ENCODE peak calls at places on chromosomes 16 and 17, in nine cellular contexts. G is adrenal gland, Z is heart left ventricle, B is left ventricle myocardium inferior, F is fibroblast of lung, V is A549, H is Panc1, A is left lung, I is stomach. Q is an unnamed sample. For H3K4me1, the result is how much of the 10 kb centered on the place peaks cover.

GRCh38 chr17:27181935-27182334 is 112.0 kb upstream of the WSB1 start:
- DNase-seq in F (no peak), A (no peak), Z (no peak), G (no peak), V (no peak), H (no peak), I (no peak), B (no peak), Q (no peak)

GRCh38 chr16:77273815-77274214 is 74.6 kb downstream of the SYCE1L start:
- DNase-seq in Z (no peak), H (no peak), B (no peak), I (no peak), F (peak), A (no peak), V (no peak), G (no peak), Q (no peak)

GRCh38 chr16:13113786-13114185 is 212.4 kb downstream of the SHISA9 start:
- DNase-seq in A (no peak), G (no peak), Z (no peak), F (no peak), V (no peak), H (no peak), B (no peak), I (no peak), Q (no peak)

GRCh38 chr17:8392274-8392673 is 5.4 kb downstream of the RNF222 start:
- DNase-seq in F (no peak), H (no peak), V (no peak), G (peak), I (no peak), B (no peak), A (no peak), Z (no peak), Q (no peak)

GRCh38 chr16:9134739-9135138 is 43.3 kb downstream of the HAPSTR1 start:
- DNase-seq in F (peak), B (no peak), V (peak), H (no peak), I (peak), A (no peak), G (peak), Z (peak), Q (no peak)

GRCh38 chr16:19851476-19851875 is 33.2 kb downstream of the GPRC5B start:
- DNase-seq in V (no peak), B (no peak), F (no peak), A (no peak), Z (no peak), I (no peak), H (no peak), G (peak), Q (no peak)

GRCh38 chr16:14455577-14455976 is 174.5 kb downstream of the PARN start:
- DNase-seq in V (peak), F (peak), A (no peak), Z (no peak), G (no peak), I (no peak), H (no peak), B (no peak), Q (no peak)

GRCh38 chr17:9837551-9838471 is 12.1 kb downstream of the GLP2R start:
- DNase-seq in V (peak), H (no peak), Z (peak), B (peak), G (peak), F (peak), I (no peak), A (no peak), Q (no peak)

GRCh38 chr17:60231234-60231633 is 81.5 kb downstream of the CA4 start:
- DNase-seq in V (peak), H (no peak), G (no peak), F (peak), I (no peak), Z (no peak), B (no peak), A (no peak), Q (no peak)

GRCh38 chr17:8103549-8103948 is 14.8 kb downstream of the ALOXE3 start:
- DNase-seq in B (no peak), A (no peak), G (peak), I (peak), F (no peak), V (no peak), Z (no peak), H (no peak), Q (no peak)

GRCh38 chr16:2871926-2872325 is 11.1 kb upstream of the FLYWCH2 start:
- DNase-seq in B (no peak), H (no peak), A (peak), G (no peak), Z (no peak), I (no peak), V (no peak), F (no peak), Q (no peak)

GRCh38 chr16:7390974-7391373 is 58.3 kb downstream of the RBFOX1 start:
- DNase-seq in G (no peak), H (no peak), Z (no peak), F (no peak), V (no peak), A (no peak), B (no peak), I (no peak), Q (no peak)

GRCh38 chr16:54347961-54348360 is 61.4 kb upstream of the IRX3 start:
- DNase-seq in F (no peak), H (no peak), G (no peak), Z (no peak), B (no peak), A (no peak), V (no peak), I (no peak), Q (no peak)

GRCh38 chr16:79833559-79833958 is 233.0 kb upstream of the MAF start:
- DNase-seq in A (no peak), I (no peak), Z (no peak), B (no peak), G (no peak), V (no peak), F (no peak), H (no peak), Q (no peak)

GRCh38 chr17:35568561-35568960 is 7.9 kb upstream of the SLFN14 start:
- DNase-seq in Z (no peak), A (no peak), H (no peak), F (peak), I (no peak), V (peak), G (peak), B (no peak), Q (no peak)

GRCh38 chr16:78045865-78046581 is 23.7 kb downstream of the CLEC3A start:
- DNase-seq in G (peak), B (peak), F (peak), I (peak), V (peak), H (no peak), A (peak), Z (peak), Q (peak)

GRCh38 chr16:7421578-7421977 is 88.9 kb downstream of the RBFOX1 start:
- DNase-seq in I (no peak), V (no peak), A (no peak), F (no peak), B (no peak), Z (no peak), H (no peak), G (no peak), Q (no peak)

GRCh38 chr17:82230627-82231311 is 1.9 kb downstream of the SLC16A3 start:
- DNase-seq in F (peak), H (no peak), A (peak), V (peak), G (peak), Z (peak), B (peak), I (peak), Q (no peak)

GRCh38 chr17:81909966-81910839 is 996 bp downstream of the PCYT2 start:
- DNase-seq in F (no peak), B (no peak), V (no peak), G (no peak), A (no peak), H (no peak), Z (no peak), I (peak), Q (no peak)

GRCh38 chr17:1049446-1050225 is 52.7 kb downstream of the TIMM22 start:
- DNase-seq in F (no peak), Z (no peak), V (no peak), H (no peak), A (peak), G (no peak), B (peak), I (no peak), Q (no peak)

GRCh38 chr16:11303405-11304138 is 22.4 kb upstream of the PRM1 start:
- DNase-seq in H (no peak), V (no peak), Z (no peak), B (no peak), G (no peak), A (no peak), F (no peak), I (peak), Q (peak)

GRCh38 chr16:50402298-50402895 is 33.6 kb upstream of the BRD7 start:
- DNase-seq in V (no peak), Z (no peak), F (no peak), I (no peak), H (no peak), G (no peak), B (no peak), A (no peak), Q (no peak)

GRCh38 chr17:8807070-8807550 is 7.9 kb upstream of the MFSD6L start:
- DNase-seq in I (no peak), F (no peak), V (no peak), G (no peak), H (no peak), B (no peak), A (no peak), Z (no peak), Q (no peak)

GRCh38 chr17:77593081-77593480 is 365.4 kb upstream of the TNRC6C start:
- DNase-seq in F (no peak), H (no peak), Z (no peak), G (no peak), I (no peak), B (no peak), V (no peak), A (no peak), Q (peak)

GRCh38 chr17:50514936-50515702 is 6.9 kb downstream of the MYCBPAP start:
- DNase-seq in Z (no peak), B (peak), V (no peak), F (peak), I (no peak), H (no peak), G (peak), A (peak), Q (peak)

GRCh38 chr16:74607967-74608356 is 1.0 kb upstream of the GLG1 start:
- DNase-seq in I (no peak), B (no peak), Z (no peak), V (no peak), H (no peak), G (no peak), F (no peak), A (no peak), Q (no peak)

GRCh38 chr17:74815671-74816370 is 39.7 kb upstream of the NAT9 start:
- DNase-seq in B (no peak), A (no peak), H (no peak), V (no peak), G (no peak), I (no peak), Z (no peak), F (no peak), Q (no peak)

GRCh38 chr17:7841309-7841621 is 7.2 kb downstream of the KDM6B start:
- DNase-seq in Z (no peak), V (no peak), H (no peak), F (no peak), I (no peak), A (no peak), B (no peak), G (no peak), Q (no peak)

GRCh38 chr17:78476149-78476548 is 97.7 kb downstream of the PGS1 start:
- DNase-seq in Z (no peak), B (no peak), H (no peak), I (no peak), F (no peak), V (no peak), A (peak), G (no peak), Q (no peak)

GRCh38 chr17:43021739-43022512 is at the start of gene VAT1:
- DNase-seq in I (peak), A (peak), H (no peak), V (peak), Z (peak), F (peak), B (peak), G (peak), Q (peak)

GRCh38 chr17:82769041-82769440 is 17.2 kb downstream of the TBCD start:
- DNase-seq in F (no peak), Z (no peak), I (no peak), V (no peak), A (no peak), H (no peak), G (no peak), B (no peak), Q (no peak)

GRCh38 chr17:3592216-3592860 is 16.9 kb downstream of the TRPV1 start:
- DNase-seq in A (no peak), G (no peak), V (no peak), I (no peak), F (no peak), B (no peak), Z (no peak), H (no peak), Q (no peak)

GRCh38 chr16:11354733-11355574 is 9.7 kb downstream of the RMI2 start:
- DNase-seq in B (no peak), G (peak), V (no peak), F (peak), A (no peak), Z (no peak), H (no peak), I (no peak), Q (no peak)

DNA sequence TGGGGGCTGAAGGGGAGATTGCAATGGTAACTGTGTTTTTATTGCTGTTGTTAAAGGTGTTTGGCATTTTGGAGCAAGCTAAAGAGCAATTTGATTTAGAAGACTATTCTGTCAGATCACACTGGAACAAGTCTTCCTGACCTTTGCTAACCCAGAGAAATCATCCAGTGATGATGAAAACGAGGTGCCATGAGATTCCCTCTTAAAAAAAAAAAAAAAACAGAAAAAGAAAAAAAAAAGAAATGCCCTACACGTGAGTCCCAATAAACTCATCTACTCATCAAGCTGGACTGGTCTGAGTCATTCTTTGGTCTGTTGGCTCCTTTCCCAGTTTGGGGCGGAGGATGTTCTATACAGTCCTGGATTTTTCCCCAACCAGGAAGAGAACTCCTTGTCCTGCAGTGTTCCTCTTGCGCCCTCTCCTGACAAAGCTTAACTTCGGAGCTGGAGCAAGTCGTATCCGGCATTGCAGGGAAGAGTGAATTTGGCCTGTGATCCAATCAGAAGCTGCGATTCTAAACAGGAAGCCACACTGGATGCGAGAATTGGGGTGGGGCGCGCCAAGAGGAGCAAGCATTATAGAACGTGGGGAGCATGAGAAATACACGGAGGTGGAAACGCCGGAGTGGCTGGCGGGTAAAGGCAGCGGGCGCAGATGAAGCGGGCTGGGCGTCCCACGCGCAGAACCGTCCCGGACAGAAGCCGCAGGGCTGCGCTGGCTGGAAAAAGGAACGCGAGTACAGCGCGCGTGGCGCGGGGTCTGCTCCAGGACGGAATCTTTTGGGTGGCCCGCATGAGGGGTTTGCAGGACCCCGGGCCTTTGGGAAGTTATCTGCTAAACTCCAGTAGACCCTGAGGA is 22.4 kb upstream of the CRYM start:
- DNase-seq in A (peak), Z (peak), H (peak), F (peak), B (peak), I (peak), G (peak), V (peak), Q (peak)
- H3K27ac ChIP-seq in A (peak), Z (peak), H (peak), F (peak), B (peak), I (peak), G (peak), V (peak), Q (peak)

GRCh38 chr17:44543905-44544523 is 13.3 kb upstream of the FZD2 start:
- DNase-seq in B (no peak), F (no peak), V (no peak), G (no peak), H (no peak), Z (no peak), A (no peak), I (no peak), Q (no peak)
- H3K4me1 ChIP-seq in B (under half), F (under half), V (half or more), G (under half), H (under half), Z (under half), A (under half), I (under half), Q (under half)

DNA sequence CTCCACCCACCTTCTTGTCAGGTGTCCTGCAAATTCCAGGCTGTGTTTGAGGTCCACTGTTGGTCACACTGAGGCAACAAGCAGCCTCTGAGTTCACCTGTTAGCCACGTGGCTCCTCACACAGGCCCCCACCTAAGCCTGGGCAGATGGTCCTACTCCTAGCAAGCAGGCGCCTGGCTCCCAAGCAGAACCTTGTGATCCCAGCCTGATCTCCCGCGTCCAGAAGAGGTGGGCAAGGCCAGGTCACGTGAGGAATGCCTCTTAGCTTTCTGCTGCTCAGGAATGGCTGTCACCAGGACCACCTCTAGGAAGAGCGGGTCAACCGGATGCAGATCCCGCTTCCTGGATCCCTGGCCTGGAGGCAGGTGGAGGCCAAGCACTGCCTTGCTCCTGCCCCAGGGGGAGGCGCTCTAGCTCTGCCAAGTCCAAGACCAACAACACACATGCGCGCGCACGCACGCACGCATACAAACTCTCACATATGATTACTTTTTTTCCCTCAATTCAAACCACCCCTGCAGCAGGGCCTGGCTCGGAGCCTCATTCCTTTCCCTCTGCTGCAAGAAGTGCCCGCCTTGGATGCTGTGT is 9.5 kb downstream of the CYB561 start:
- DNase-seq in I (peak), A (peak), B (no peak), G (no peak), F (no peak), Z (no peak), V (peak), H (no peak), Q (no peak)
- TF ChIP-seq CTCF in I (no peak), A (no peak), B (peak), G (no peak), F (no peak), Z (peak), V (peak), H (peak), Q (no peak)

GRCh38 chr16:27624154-27625049 is 74.5 kb downstream of the KATNIP start:
- DNase-seq in Z (no peak), V (no peak), G (no peak), F (no peak), B (no peak), A (no peak), H (no peak), I (no peak), Q (no peak)
- H3K27ac ChIP-seq in Z (no peak), V (no peak), G (no peak), F (no peak), B (peak), A (no peak), H (no peak), I (no peak), Q (no peak)

DNA sequence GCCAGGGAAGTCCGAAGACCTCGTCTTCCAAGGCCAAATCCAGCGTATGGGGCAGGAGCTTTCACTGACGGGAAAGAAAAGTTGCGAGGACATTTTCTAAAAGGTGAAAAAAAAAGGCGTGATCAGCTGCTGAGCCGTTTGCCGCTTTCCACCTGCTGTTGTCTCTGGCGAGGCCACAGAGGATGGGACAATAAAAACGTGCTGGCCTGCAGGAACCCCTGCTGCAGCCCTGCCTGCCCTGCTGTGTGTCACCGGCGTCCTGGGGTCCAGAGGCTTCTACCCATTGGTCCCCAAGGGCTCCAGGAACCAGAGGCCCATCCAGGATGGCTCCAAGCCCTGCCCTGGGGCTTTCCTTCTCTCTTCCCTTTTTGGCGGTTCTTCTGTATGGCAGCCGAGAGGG is 28.1 kb upstream of the GSE1 start:
- DNase-seq in V (no peak), G (no peak), A (no peak), Z (no peak), I (no peak), F (no peak), B (no peak), H (no peak), Q (no peak)
- H3K4me1 ChIP-seq in V (under half), G (under half), A (half or more), Z (under half), I (under half), F (under half), B (under half), H (under half), Q (under half)

DNA sequence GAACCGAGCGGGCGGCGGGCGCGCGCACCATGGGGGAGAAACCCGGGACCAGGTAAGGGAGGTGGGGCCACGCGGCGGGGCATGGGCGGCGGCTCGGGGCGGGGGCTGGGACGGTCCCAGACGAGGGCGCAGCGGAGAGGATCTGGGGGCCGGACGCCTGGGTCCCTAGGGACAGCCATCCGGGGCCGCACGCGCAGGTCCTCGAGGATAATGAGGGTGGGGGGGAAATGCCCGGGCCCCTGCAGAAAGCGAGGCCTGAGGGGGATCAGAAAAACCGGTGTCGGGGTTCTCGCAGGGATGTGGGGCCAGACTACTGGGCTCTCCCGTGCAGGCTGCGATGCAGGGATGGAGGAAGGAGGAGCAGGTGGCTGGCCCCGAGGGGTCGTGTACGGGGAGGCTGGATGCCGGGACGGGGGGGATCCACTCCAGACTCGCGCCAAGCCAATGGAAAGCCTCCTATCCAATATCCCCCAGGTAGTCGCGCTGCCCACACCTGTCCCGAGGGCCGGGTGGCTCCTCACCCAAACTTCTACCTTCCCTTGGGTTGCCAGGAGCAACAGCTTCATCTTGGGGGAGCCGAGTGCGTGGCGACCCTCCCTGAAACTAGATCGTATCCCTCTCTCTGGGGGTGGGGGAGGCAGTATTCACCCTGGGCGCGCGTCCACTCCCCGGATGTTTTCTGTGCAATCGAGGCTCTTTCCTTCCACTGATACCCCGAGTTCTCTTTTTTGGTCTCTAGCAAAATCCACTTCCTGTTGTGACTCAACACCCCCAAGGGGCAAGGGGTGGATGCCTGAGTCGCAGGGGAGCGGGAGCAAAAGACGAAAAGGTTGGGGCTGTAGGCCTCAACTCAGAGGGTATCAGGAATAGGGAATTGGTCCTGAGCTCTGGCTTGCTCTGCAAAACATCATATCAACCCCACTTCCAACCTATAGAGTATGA is 532 bp downstream of the ARRB2 start:
- DNase-seq in A (peak), H (no peak), V (no peak), F (no peak), G (no peak), B (no peak), Z (no peak), I (peak), Q (no peak)
- TF ChIP-seq CTCF in A (no peak), H (no peak), V (no peak), F (no peak), G (no peak), B (no peak), Z (no peak), I (no peak), Q (no peak)